ENCODE peak calls at places on chromosomes 3 and 15, in six cellular contexts. G is dermis blood vessel endothelial cell, F is tibial artery, S is NCI-H1105, T is astrocyte of the spinal cord, A is NCI-H774. Y is an unnamed sample.
A peak's percentile ranks its signal among the peaks of the same experiment; 100 is the strongest.

GRCh38 chr3:171092467-171092911 is 66.0 kb upstream of the SLC2A2 start:
- DNase-seq in T (no peak), G (no peak), S (no peak), A (no peak), F (no peak), Y (no peak)

GRCh38 chr3:78076379-78076778 is 1036.5 kb downstream of the ROBO2 start:
- DNase-seq in G (no peak), A (no peak), T (no peak), S (no peak), F (no peak), Y (no peak)

GRCh38 chr3:180680097-180680430 is 775 bp upstream of the CCDC39 start:
- DNase-seq in S (peak; percentile 80), A (peak; percentile 80), T (peak; percentile 53), G (peak; percentile 58), F (no peak), Y (no peak)

GRCh38 chr15:46091860-46092450 is 457.1 kb downstream of the SQOR start:
- DNase-seq in S (no peak), T (peak; percentile 19), F (no peak), A (no peak), G (peak; percentile 65), Y (no peak)

GRCh38 chr3:16466822-16467221 is 46.7 kb downstream of the RFTN1 start:
- DNase-seq in G (no peak), F (no peak), T (no peak), A (no peak), S (no peak), Y (no peak)

GRCh38 chr3:256501-256900 is 59.9 kb downstream of the CHL1 start:
- DNase-seq in S (no peak), A (no peak), F (no peak), G (no peak), T (no peak), Y (no peak)

GRCh38 chr3:197050511-197050910 is 20.9 kb upstream of the MELTF start:
- DNase-seq in G (no peak), S (no peak), F (no peak), T (no peak), A (no peak), Y (no peak)

GRCh38 chr15:85681391-85681790 is 113.3 kb downstream of the KLHL25 start:
- DNase-seq in G (no peak), S (no peak), T (no peak), A (no peak), F (no peak), Y (no peak)

GRCh38 chr15:74778599-74778970 is 3.3 kb upstream of the CSK start:
- DNase-seq in T (no peak), G (no peak), A (no peak), F (no peak), S (no peak), Y (no peak)

GRCh38 chr15:100781061-100781960 is 98.3 kb upstream of the ALDH1A3 start:
- DNase-seq in F (peak; percentile 13), A (no peak), S (no peak), G (no peak), T (no peak), Y (no peak)

GRCh38 chr3:108221403-108221802 is 821 bp downstream of the IFT57 start:
- DNase-seq in S (no peak), G (peak; percentile 5), F (no peak), A (no peak), T (no peak), Y (no peak)

GRCh38 chr15:100112061-100112420 is 229.7 kb downstream of the ADAMTS17 start:
- DNase-seq in F (no peak), G (no peak), S (no peak), A (no peak), T (no peak), Y (no peak)

GRCh38 chr3:171556574-171557145 is 96.5 kb upstream of the TNIK start:
- DNase-seq in F (no peak), G (peak; percentile 33), S (peak; percentile 80), T (no peak), A (peak; percentile 62), Y (no peak)

GRCh38 chr3:27533718-27534578 is 49.8 kb upstream of the SLC4A7 start:
- DNase-seq in A (peak; percentile 24), T (peak; percentile 99), S (no peak), G (peak; percentile 96), F (peak; percentile 77), Y (no peak)

GRCh38 chr3:53668872-53669271 is 174.5 kb downstream of the CACNA1D start:
- DNase-seq in G (peak; percentile 5), T (no peak), A (no peak), F (no peak), S (no peak), Y (no peak)

GRCh38 chr3:177041021-177041729 is 156.1 kb downstream of the TBL1XR1 start:
- DNase-seq in G (no peak), A (peak; percentile 35), S (no peak), T (no peak), F (peak; percentile 75), Y (no peak)

GRCh38 chr15:91970142-91970541 is 116.6 kb downstream of the SLCO3A1 start:
- DNase-seq in A (no peak), S (no peak), F (peak; percentile 69), T (no peak), G (no peak), Y (no peak)

GRCh38 chr3:194364652-194365434 is 4.7 kb downstream of the LRRC15 start:
- DNase-seq in T (peak; percentile 91), A (peak; percentile 86), F (no peak), G (peak; percentile 76), S (peak; percentile 89), Y (no peak)

GRCh38 chr15:101156509-101157159 is 95.2 kb downstream of the CHSY1 start:
- DNase-seq in T (peak; percentile 66), F (no peak), A (no peak), G (no peak), S (no peak), Y (no peak)

GRCh38 chr3:172044833-172045585 is 5.6 kb downstream of the FNDC3B start:
- DNase-seq in T (no peak), S (no peak), F (no peak), A (no peak), G (no peak), Y (no peak)

GRCh38 chr15:38683382-38684242 is 119.0 kb upstream of the RASGRP1 start:
- DNase-seq in S (peak; percentile 10), T (peak; percentile 44), F (no peak), G (peak; percentile 75), A (no peak), Y (peak; percentile 61)

GRCh38 chr3:49158108-49158709 is 7.9 kb downstream of the CCDC71 start:
- DNase-seq in F (no peak), S (peak; percentile 23), T (no peak), G (peak; percentile 45), A (no peak), Y (peak; percentile 56)

GRCh38 chr15:67253517-67254237 is 784 bp downstream of the AAGAB start:
- DNase-seq in T (peak; percentile 32), F (no peak), G (no peak), A (peak; percentile 2), S (no peak), Y (no peak)

GRCh38 chr15:40094156-40094555 is 14.5 kb downstream of the BMF start:
- DNase-seq in G (no peak), A (no peak), F (no peak), T (no peak), S (no peak), Y (no peak)

GRCh38 chr3:187968883-187969580 is 184.9 kb upstream of the LPP start:
- DNase-seq in G (peak; percentile 9), F (peak; percentile 71), S (no peak), A (no peak), T (peak; percentile 56), Y (no peak)

GRCh38 chr15:75091814-75092213 is 68.4 kb downstream of the PPCDC start:
- DNase-seq in A (no peak), S (no peak), T (peak; percentile 24), F (no peak), G (no peak), Y (no peak)

GRCh38 chr3:127458698-127459097 is 131.8 kb downstream of the TPRA1 start:
- DNase-seq in T (no peak), G (peak; percentile 34), F (no peak), S (no peak), A (no peak), Y (no peak)

GRCh38 chr3:194675081-194675640 is 3.2 kb upstream of the LSG1 start:
- DNase-seq in G (no peak), S (no peak), T (no peak), A (no peak), F (no peak), Y (no peak)

GRCh38 chr3:129975332-129976090 is 991 bp downstream of the TRH start:
- DNase-seq in F (peak; percentile 29), G (peak; percentile 4), A (no peak), T (no peak), S (peak; percentile 63), Y (no peak)

GRCh38 chr3:58287354-58287753 is 18.7 kb upstream of the RPP14 start:
- DNase-seq in T (no peak), F (no peak), G (no peak), S (no peak), A (no peak), Y (no peak)